ENCODE peak calls at places on chromosomes 3 and 15, in nine cellular contexts. F is SK-N-SH, U is HCT116, N is stomach, M is sigmoid colon, S is GM12891, B is Panc1, R is GM12892, K is esophagus muscularis mucosa. G is an unnamed sample.

GRCh38 chr3:18443670-18444596 is 18.8 kb upstream of the SATB1 start:
- DNase-seq in F (peak; percentile 63), U (no peak), N (peak; percentile 33), M (peak; percentile 71), S (peak; percentile 2), B (no peak), R (no peak), K (no peak), G (no peak)

GRCh38 chr3:105828703-105829102 is 40.1 kb downstream of the CBLB start:
- DNase-seq in F (no peak), U (no peak), N (no peak), M (no peak), S (no peak), B (no peak), R (no peak), K (no peak), G (no peak)

GRCh38 chr3:111963424-111963823 is 15.4 kb upstream of the ABHD10 start:
- DNase-seq in F (no peak), U (peak; percentile 62), N (no peak), M (no peak), S (no peak), B (no peak), R (no peak), K (no peak), G (no peak)

GRCh38 chr15:73751481-73751880 is 1.7 kb downstream of the INSYN1 start:
- DNase-seq in F (no peak), U (no peak), N (no peak), M (no peak), S (no peak), B (no peak), R (no peak), K (no peak), G (no peak)

GRCh38 chr3:175224051-175224450 is 364.9 kb downstream of the NAALADL2 start:
- DNase-seq in F (no peak), U (peak; percentile 15), N (no peak), M (no peak), S (no peak), B (no peak), R (no peak), K (no peak), G (no peak)

GRCh38 chr3:143001369-143002082 is at the start of gene U2SURP:
- DNase-seq in F (peak; percentile 91), U (peak; percentile 97), N (peak; percentile 95), M (peak; percentile 98), S (peak; percentile 78), B (peak; percentile 98), R (peak; percentile 86), K (peak; percentile 98), G (peak; percentile 95)

GRCh38 chr3:188348445-188349244 is 194.7 kb downstream of the LPP start:
- DNase-seq in F (no peak), U (peak; percentile 63), N (peak; percentile 73), M (peak; percentile 80), S (no peak), B (no peak), R (no peak), K (no peak), G (peak; percentile 63)

GRCh38 chr3:23776352-23776891 is 29.3 kb upstream of the UBE2E1 start:
- DNase-seq in F (no peak), U (no peak), N (no peak), M (no peak), S (no peak), B (no peak), R (no peak), K (no peak), G (no peak)

GRCh38 chr3:156997351-156997750 is 162.6 kb downstream of the CCNL1 start:
- DNase-seq in F (no peak), U (no peak), N (no peak), M (no peak), S (no peak), B (no peak), R (no peak), K (peak; percentile 70), G (no peak)

GRCh38 chr15:44654858-44655257 is 8.6 kb downstream of the SPG11 start:
- DNase-seq in F (no peak), U (no peak), N (no peak), M (no peak), S (no peak), B (no peak), R (no peak), K (no peak), G (no peak)

GRCh38 chr3:82002993-82003642 is 241.7 kb upstream of the GBE1 start:
- DNase-seq in F (no peak), U (no peak), N (no peak), M (no peak), S (no peak), B (no peak), R (no peak), K (no peak), G (no peak)

GRCh38 chr3:72627276-72627675 is 221.0 kb downstream of the SHQ1 start:
- DNase-seq in F (no peak), U (no peak), N (no peak), M (no peak), S (no peak), B (no peak), R (no peak), K (no peak), G (no peak)

GRCh38 chr3:194808709-194809108 is 123.0 kb downstream of the FAM43A start:
- DNase-seq in F (peak; percentile 48), U (no peak), N (no peak), M (no peak), S (no peak), B (no peak), R (no peak), K (no peak), G (no peak)

GRCh38 chr15:82850242-82850591 is 40.8 kb downstream of the WHAMM start:
- DNase-seq in F (peak; percentile 89), U (no peak), N (no peak), M (no peak), S (no peak), B (no peak), R (no peak), K (peak; percentile 82), G (peak; percentile 16)

GRCh38 chr3:194536883-194537637 is 50.3 kb upstream of the ATP13A3 start:
- DNase-seq in F (peak; percentile 36), U (no peak), N (peak; percentile 80), M (peak; percentile 75), S (no peak), B (peak; percentile 41), R (no peak), K (no peak), G (peak; percentile 66)

GRCh38 chr3:117074833-117075232 is 365.3 kb downstream of the TUSC7 start:
- DNase-seq in F (no peak), U (no peak), N (no peak), M (no peak), S (no peak), B (no peak), R (no peak), K (no peak), G (no peak)

GRCh38 chr3:45612918-45613602 is 18.5 kb downstream of the LIMD1 start:
- DNase-seq in F (no peak), U (no peak), N (no peak), M (no peak), S (no peak), B (no peak), R (peak; percentile 30), K (no peak), G (no peak)

GRCh38 chr3:105851176-105851575 is 17.6 kb downstream of the CBLB start:
- DNase-seq in F (no peak), U (no peak), N (no peak), M (no peak), S (no peak), B (no peak), R (no peak), K (no peak), G (no peak)

GRCh38 chr15:78244101-78244500 is 9.7 kb upstream of the ACSBG1 start:
- DNase-seq in F (no peak), U (no peak), N (peak; percentile 32), M (peak; percentile 43), S (no peak), B (no peak), R (no peak), K (no peak), G (peak; percentile 19)

GRCh38 chr15:80906159-80906775 is 83.4 kb downstream of the MESD start:
- DNase-seq in F (no peak), U (peak; percentile 44), N (no peak), M (no peak), S (no peak), B (no peak), R (no peak), K (no peak), G (peak; percentile 68)

GRCh38 chr15:76206325-76206976 is 104.8 kb downstream of the ETFA start:
- DNase-seq in F (peak; percentile 88), U (no peak), N (peak; percentile 96), M (peak; percentile 90), S (no peak), B (no peak), R (no peak), K (no peak), G (peak; percentile 80)
- TF ChIP-seq POLR2AphosphoS5 in F (no peak), U (no peak), N (no peak), M (no peak), S (no peak), B (no peak), R (no peak), K (no peak), G (no peak)

GRCh38 chr3:178802993-178803693 is 266.9 kb downstream of the KCNMB2 start:
- DNase-seq in F (no peak), U (no peak), N (no peak), M (no peak), S (no peak), B (no peak), R (no peak), K (peak; percentile 70), G (no peak)
- TF ChIP-seq POLR2AphosphoS5 in F (no peak), U (no peak), N (no peak), M (no peak), S (no peak), B (no peak), R (no peak), K (no peak), G (no peak)

DNA sequence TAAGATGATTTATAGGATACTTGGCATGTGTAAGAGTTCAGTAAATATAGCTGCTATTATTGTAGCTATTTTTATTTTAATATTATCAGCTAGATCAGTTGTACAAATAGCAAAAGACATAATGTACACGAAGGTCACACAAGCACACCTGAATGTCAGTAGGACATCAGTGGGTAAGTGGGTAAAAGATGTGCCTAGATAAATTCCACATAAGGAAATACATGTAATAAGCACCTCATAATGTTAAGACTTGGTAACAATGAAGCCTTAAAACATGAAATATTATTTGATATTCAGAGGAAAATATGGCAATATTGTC is 41.5 kb downstream of the ABHD2 start:
- DNase-seq in F (no peak), U (no peak), N (no peak), M (no peak), S (no peak), B (no peak), R (no peak), K (no peak), G (no peak)
- TF ChIP-seq POLR2AphosphoS5 in F (no peak), U (no peak), N (no peak), M (no peak), S (no peak), B (no peak), R (no peak), K (no peak), G (no peak)

DNA sequence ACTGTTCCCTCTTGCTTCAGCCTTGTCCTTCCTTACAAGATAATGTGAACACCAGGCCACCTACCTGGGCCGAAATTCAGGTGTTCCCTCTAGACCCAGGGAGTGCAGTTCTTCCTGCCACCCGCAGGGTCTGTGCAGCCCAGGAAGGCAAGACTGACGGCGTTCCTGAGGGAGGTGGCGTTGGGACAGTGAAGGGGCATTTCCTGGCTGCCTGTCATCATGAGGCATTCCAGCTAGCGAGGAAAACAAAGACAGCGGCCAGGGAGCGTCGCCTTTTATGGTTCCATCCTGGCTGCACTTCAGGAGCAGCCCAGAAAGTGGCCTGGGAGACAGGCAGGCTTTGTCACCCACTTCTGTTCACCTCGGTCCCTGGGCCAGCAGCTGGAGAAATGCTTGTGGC is 84.8 kb upstream of the WNT5A start:
- DNase-seq in F (no peak), U (no peak), N (no peak), M (peak; percentile 75), S (no peak), B (no peak), R (no peak), K (no peak), G (peak; percentile 72)
- TF ChIP-seq POLR2AphosphoS5 in F (no peak), U (no peak), N (no peak), M (no peak), S (no peak), B (no peak), R (no peak), K (peak; percentile 34), G (peak; percentile 37)

G was measured in breast epithelium.